ENCODE peak calls at places on chromosomes 2 and 18, in seven cellular contexts. Z is GM12892, X is body of pancreas, I is IMR-90, L is transverse colon, N is GM12878, R is ovary. M is an unnamed sample.

GRCh38 chr2:212912445-212913103 is 238.8 kb downstream of the IKZF2 start:
- DNase-seq in Z (no peak), R (no peak), N (no peak), X (peak), L (peak), I (peak), M (no peak)

GRCh38 chr18:47677952-47678351 is 252.5 kb downstream of the SMAD2 start:
- DNase-seq in L (no peak), Z (no peak), X (no peak), N (peak), R (no peak), I (no peak), M (no peak)

GRCh38 chr2:65957886-65958285 is 477.0 kb upstream of the MEIS1 start:
- DNase-seq in I (no peak), X (no peak), R (no peak), Z (no peak), N (no peak), L (no peak), M (no peak)

GRCh38 chr2:24375349-24376087 is 15.2 kb upstream of the ITSN2 start:
- DNase-seq in R (no peak), N (no peak), X (no peak), I (no peak), Z (no peak), L (no peak), M (no peak)

GRCh38 chr18:60067426-60068210 is 167.8 kb downstream of the PMAIP1 start:
- DNase-seq in N (no peak), I (no peak), R (no peak), Z (no peak), L (no peak), X (no peak), M (no peak)

GRCh38 chr2:114642371-114642770 is 199.9 kb downstream of the DPP10 start:
- DNase-seq in Z (no peak), X (no peak), I (no peak), R (no peak), N (no peak), L (no peak), M (no peak)

GRCh38 chr18:68925268-68925667 is 127.4 kb downstream of the CCDC102B start:
- DNase-seq in R (no peak), L (no peak), N (no peak), X (no peak), Z (no peak), I (no peak), M (no peak)

GRCh38 chr2:17319090-17319489 is 199.2 kb downstream of the RAD51AP2 start:
- DNase-seq in X (no peak), Z (no peak), N (no peak), I (no peak), L (no peak), R (no peak), M (no peak)

GRCh38 chr2:172098650-172099471 is 3.8 kb downstream of the DLX2 start:
- DNase-seq in L (peak), X (no peak), I (peak), R (peak), Z (no peak), N (no peak), M (peak)

GRCh38 chr2:230161180-230161579 is 58.6 kb downstream of the SP110 start:
- DNase-seq in X (no peak), N (no peak), R (no peak), Z (no peak), L (no peak), I (peak), M (no peak)

GRCh38 chr2:217840522-217840921 is 162.3 kb downstream of the TNS1 start:
- DNase-seq in X (no peak), Z (no peak), I (no peak), R (no peak), L (no peak), N (no peak), M (peak)

GRCh38 chr2:239259603-239260298 is 141.1 kb downstream of the HDAC4 start:
- DNase-seq in X (peak), L (peak), R (no peak), I (no peak), N (no peak), Z (no peak), M (no peak)

GRCh38 chr2:196617430-196617829 is 22.1 kb upstream of the CCDC150 start:
- DNase-seq in I (no peak), X (no peak), R (no peak), N (no peak), Z (no peak), L (no peak), M (no peak)
- TF ChIP-seq POLR2A in I (no peak), X (no peak), R (no peak), N (no peak), Z (no peak), L (no peak), M (no peak)

GRCh38 chr2:176093889-176094232 is 1.3 kb downstream of the HOXD13 start:
- DNase-seq in N (no peak), Z (no peak), I (no peak), X (no peak), R (no peak), L (no peak), M (no peak)

GRCh38 chr2:176091329-176092258 is 927 bp upstream of the HOXD13 start:
- DNase-seq in X (no peak), Z (no peak), R (no peak), L (no peak), N (no peak), I (no peak), M (no peak)

GRCh38 chr2:176090870-176091269 is 1.7 kb upstream of the HOXD13 start:
- DNase-seq in I (no peak), L (no peak), Z (no peak), X (no peak), R (no peak), N (no peak), M (no peak)

GRCh38 chr2:176093145-176093888 is 796 bp downstream of the HOXD13 start:
- DNase-seq in Z (no peak), X (no peak), R (no peak), I (no peak), N (no peak), L (no peak), M (peak)

GRCh38 chr2:176092270-176093144 is at the start of gene HOXD13:
- DNase-seq in Z (no peak), R (no peak), X (no peak), L (no peak), N (no peak), I (no peak), M (no peak)
- TF ChIP-seq POLR2A in Z (no peak), R (no peak), X (no peak), L (no peak), N (no peak), I (no peak), M (no peak)

DNA sequence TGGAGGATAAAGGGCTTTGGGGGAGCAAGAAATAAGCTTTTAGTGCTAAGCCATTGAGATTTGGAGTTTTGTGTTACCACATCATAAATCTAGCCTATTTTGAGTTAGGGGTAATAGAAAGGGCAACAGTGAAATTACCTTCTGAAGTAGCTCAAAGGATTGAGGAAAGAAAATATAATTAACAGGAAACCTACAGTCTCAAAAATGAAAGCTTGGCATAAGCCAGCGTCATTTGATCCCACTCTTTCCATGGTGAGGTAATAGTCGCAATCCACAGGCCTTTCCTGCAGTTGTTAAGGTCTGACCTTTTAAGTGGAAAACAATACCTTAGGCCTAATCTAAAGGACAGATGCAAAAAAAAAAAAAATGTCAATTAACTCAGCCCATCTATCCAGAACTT is 182.7 kb downstream of the UXS1 start:
- DNase-seq in L (no peak), R (no peak), X (no peak), N (no peak), Z (no peak), I (no peak), M (no peak)
- TF ChIP-seq POLR2A in L (no peak), R (no peak), X (no peak), N (no peak), Z (no peak), I (no peak), M (no peak)

GRCh38 chr2:85538507-85539360 is at the start of gene MAT2A:
- DNase-seq in I (peak), L (peak), R (peak), X (peak), N (peak), Z (peak), M (peak)
- TF ChIP-seq POLR2A in I (peak), L (peak), R (peak), X (peak), N (peak), Z (peak), M (peak)

DNA sequence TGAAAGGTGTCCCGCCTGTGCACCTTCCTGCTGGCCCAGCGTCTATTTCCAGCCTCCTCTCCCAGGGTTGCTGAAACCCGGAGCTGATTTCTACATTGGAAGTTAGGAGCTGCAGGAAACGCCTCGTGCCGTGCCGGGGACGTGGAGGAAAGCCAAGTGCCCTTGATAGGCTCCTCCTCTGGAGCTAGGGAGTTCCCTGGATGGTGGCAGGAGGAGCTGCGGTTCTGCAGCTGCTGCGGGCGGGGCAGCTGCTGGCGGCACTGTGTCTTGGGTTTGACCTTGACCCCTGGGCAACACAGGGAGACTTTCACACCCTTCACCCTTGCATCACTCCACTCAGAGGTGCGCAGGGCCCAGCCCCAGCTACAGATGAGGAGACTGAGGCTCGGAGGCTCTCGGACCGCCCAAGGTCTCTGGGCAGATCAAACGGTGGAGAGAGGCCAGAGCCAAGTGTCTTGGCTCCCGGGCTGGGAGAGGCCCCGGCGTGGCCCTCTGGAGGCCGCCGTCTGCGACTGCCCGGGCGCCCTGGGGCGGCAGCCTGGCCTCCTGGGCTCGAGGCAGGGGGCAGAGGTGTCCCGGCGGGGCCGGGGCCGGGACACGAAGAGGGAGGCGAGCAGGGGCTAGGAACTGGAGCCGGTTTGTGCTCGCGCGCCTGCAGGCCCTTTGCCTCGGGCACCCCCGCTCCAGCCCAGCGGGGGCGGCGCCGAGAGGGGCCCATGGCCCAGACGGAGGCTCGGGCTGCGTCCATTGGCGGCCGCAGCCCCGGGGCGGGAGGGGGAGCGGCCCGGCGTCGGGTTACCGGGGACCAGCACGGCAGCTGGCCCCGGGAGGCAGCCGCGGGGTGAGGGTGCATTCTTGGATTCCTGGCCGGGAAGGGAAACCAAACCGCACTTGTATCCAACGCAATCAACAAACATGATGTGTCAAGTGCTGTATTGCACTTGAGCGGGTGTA is 129.7 kb upstream of the SLC1A4 start:
- DNase-seq in Z (peak), N (no peak), X (peak), R (peak), L (peak), I (peak), M (peak)
- TF ChIP-seq POLR2A in Z (peak), N (peak), X (peak), R (no peak), L (peak), I (no peak), M (no peak)

GRCh38 chr2:232697059-232697806 is at the start of gene GIGYF2:
- DNase-seq in R (peak), N (peak), I (peak), Z (peak), X (peak), L (peak), M (peak)
- TF ChIP-seq POLR2A in R (peak), N (peak), I (peak), Z (peak), X (peak), L (peak), M (peak)

GRCh38 chr2:26768759-26769500 is 4.8 kb downstream of the SLC35F6 start:
- DNase-seq in R (peak), L (peak), I (no peak), Z (no peak), X (peak), N (no peak), M (peak)
- TF ChIP-seq POLR2A in R (no peak), L (peak), I (no peak), Z (no peak), X (no peak), N (no peak), M (peak)

GRCh38 chr2:43482974-43483373 is 112.9 kb downstream of the THADA start:
- DNase-seq in X (peak), Z (no peak), L (peak), R (no peak), N (peak), I (peak), M (no peak)

GRCh38 chr2:43484323-43484930 is 111.4 kb downstream of the THADA start:
- DNase-seq in I (peak), R (no peak), N (no peak), X (peak), Z (no peak), L (no peak), M (peak)

GRCh38 chr2:43488737-43489136 is 107.1 kb downstream of the THADA start:
- DNase-seq in R (no peak), Z (no peak), L (no peak), X (no peak), I (no peak), N (no peak), M (no peak)

GRCh38 chr2:43490387-43490786 is 105.5 kb downstream of the THADA start:
- DNase-seq in X (no peak), Z (no peak), L (no peak), N (no peak), I (no peak), R (no peak), M (no peak)

GRCh38 chr2:43486604-43487003 is 109.2 kb downstream of the THADA start:
- DNase-seq in I (no peak), Z (no peak), N (no peak), X (peak), R (no peak), L (no peak), M (peak)
- TF ChIP-seq POLR2A in I (no peak), Z (no peak), N (no peak), X (no peak), R (no peak), L (no peak), M (no peak)

GRCh38 chr18:12599543-12599942 is 58.4 kb downstream of the SPIRE1 start:
- DNase-seq in I (no peak), Z (no peak), X (no peak), N (no peak), R (no peak), L (no peak), M (no peak)

GRCh38 chr18:12599966-12600365 is 57.9 kb downstream of the SPIRE1 start:
- DNase-seq in R (no peak), N (no peak), X (no peak), I (peak), Z (no peak), L (no peak), M (no peak)

GRCh38 chr18:12595571-12596255 is 62.2 kb downstream of the SPIRE1 start:
- DNase-seq in N (no peak), R (no peak), Z (no peak), I (no peak), L (no peak), X (no peak), M (no peak)

GRCh38 chr18:12598181-12598921 is 59.6 kb downstream of the SPIRE1 start:
- DNase-seq in R (no peak), Z (no peak), I (peak), N (no peak), L (no peak), X (peak), M (no peak)

DNA sequence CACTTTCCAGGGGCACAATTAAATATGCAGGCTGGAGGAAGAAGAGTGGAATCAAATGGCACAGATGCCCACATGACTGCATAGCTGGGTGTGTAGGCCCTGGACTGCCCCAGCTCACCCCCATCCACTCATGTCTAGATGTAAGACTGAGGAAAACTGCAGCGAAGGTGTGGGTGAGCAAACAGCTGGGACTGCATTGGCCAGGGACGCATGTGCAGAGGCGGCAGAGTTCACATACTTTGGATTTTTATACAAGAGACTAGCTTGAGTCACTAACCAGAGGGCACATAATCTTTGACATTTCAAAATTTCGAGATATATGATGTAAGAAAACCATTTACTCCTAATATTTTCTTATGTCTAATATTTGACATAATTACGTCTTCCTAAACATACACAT is 60.1 kb downstream of the SPIRE1 start:
- DNase-seq in L (no peak), N (no peak), Z (no peak), X (peak), I (peak), R (no peak), M (no peak)
- TF ChIP-seq POLR2A in L (no peak), N (no peak), Z (no peak), X (no peak), I (no peak), R (no peak), M (no peak)